ENCODE peak calls at places on chromosomes 5 and 9, in seven cellular contexts. One of them, this sample, is unnamed. For H3K9me3, the result is how much of the 10 kb centered on the place peaks cover.

GRCh38 chr5:141785135-141785534 is 93.1 kb downstream of the PCDH1 start:
- DNase-seq in lower lobe of right lung: no peak
- DNase-seq in lung: peak
- DNase-seq in heart right ventricle: no peak
- DNase-seq in CD8-positive, alpha-beta T cell: no peak
- DNase-seq in heart left ventricle: no peak
- DNase-seq in tibial nerve: no peak
- DNase-seq in this sample: peak

GRCh38 chr9:114405294-114406034 is 17.7 kb upstream of the AKNA start:
- DNase-seq in lower lobe of right lung: peak
- DNase-seq in lung: peak
- DNase-seq in heart right ventricle: peak
- DNase-seq in CD8-positive, alpha-beta T cell: peak
- DNase-seq in heart left ventricle: peak
- DNase-seq in tibial nerve: peak
- DNase-seq in this sample: peak

GRCh38 chr9:37026085-37026935 is 7.8 kb downstream of the PAX5 start:
- DNase-seq in lower lobe of right lung: no peak
- DNase-seq in lung: no peak
- DNase-seq in heart right ventricle: no peak
- DNase-seq in CD8-positive, alpha-beta T cell: no peak
- DNase-seq in heart left ventricle: no peak
- DNase-seq in tibial nerve: no peak
- DNase-seq in this sample: no peak

GRCh38 chr5:135040331-135041144 is 6.5 kb upstream of the PITX1 start:
- DNase-seq in lower lobe of right lung: peak
- DNase-seq in lung: no peak
- DNase-seq in heart right ventricle: no peak
- DNase-seq in CD8-positive, alpha-beta T cell: no peak
- DNase-seq in heart left ventricle: no peak
- DNase-seq in tibial nerve: no peak
- DNase-seq in this sample: no peak

GRCh38 chr9:95874303-95874988 is 1.0 kb upstream of the ERCC6L2 start:
- DNase-seq in lower lobe of right lung: no peak
- DNase-seq in lung: no peak
- DNase-seq in heart right ventricle: no peak
- DNase-seq in CD8-positive, alpha-beta T cell: no peak
- DNase-seq in heart left ventricle: no peak
- DNase-seq in tibial nerve: no peak
- DNase-seq in this sample: no peak

GRCh38 chr5:74625742-74626241 is 14.7 kb downstream of the ENC1 start:
- DNase-seq in lower lobe of right lung: no peak
- DNase-seq in lung: no peak
- DNase-seq in heart right ventricle: no peak
- DNase-seq in CD8-positive, alpha-beta T cell: no peak
- DNase-seq in heart left ventricle: no peak
- DNase-seq in tibial nerve: no peak
- DNase-seq in this sample: no peak

GRCh38 chr5:92248518-92248917 is 865.4 kb upstream of the ARRDC3 start:
- DNase-seq in lower lobe of right lung: no peak
- DNase-seq in lung: no peak
- DNase-seq in heart right ventricle: no peak
- DNase-seq in CD8-positive, alpha-beta T cell: no peak
- DNase-seq in heart left ventricle: no peak
- DNase-seq in tibial nerve: no peak
- DNase-seq in this sample: no peak

GRCh38 chr9:78788101-78788500 is 491.2 kb downstream of the PSAT1 start:
- DNase-seq in lower lobe of right lung: no peak
- DNase-seq in lung: no peak
- DNase-seq in heart right ventricle: no peak
- DNase-seq in CD8-positive, alpha-beta T cell: no peak
- DNase-seq in heart left ventricle: no peak
- DNase-seq in tibial nerve: no peak
- DNase-seq in this sample: no peak

GRCh38 chr5:111194053-111194452 is 30.1 kb upstream of the CAMK4 start:
- DNase-seq in lower lobe of right lung: no peak
- DNase-seq in lung: no peak
- DNase-seq in heart right ventricle: no peak
- DNase-seq in CD8-positive, alpha-beta T cell: no peak
- DNase-seq in heart left ventricle: no peak
- DNase-seq in tibial nerve: no peak
- DNase-seq in this sample: no peak

GRCh38 chr5:143248822-143249579 is 154.5 kb downstream of the NR3C1 start:
- DNase-seq in lower lobe of right lung: no peak
- DNase-seq in lung: no peak
- DNase-seq in heart right ventricle: no peak
- DNase-seq in CD8-positive, alpha-beta T cell: no peak
- DNase-seq in heart left ventricle: no peak
- DNase-seq in tibial nerve: no peak
- DNase-seq in this sample: no peak

GRCh38 chr5:151222054-151222768 is 1.7 kb downstream of the CCDC69 start:
- DNase-seq in lower lobe of right lung: no peak
- DNase-seq in lung: no peak
- DNase-seq in heart right ventricle: no peak
- DNase-seq in CD8-positive, alpha-beta T cell: no peak
- DNase-seq in heart left ventricle: no peak
- DNase-seq in tibial nerve: no peak
- DNase-seq in this sample: no peak

GRCh38 chr5:125486634-125487033 is 740.2 kb upstream of the ZNF608 start:
- DNase-seq in lower lobe of right lung: no peak
- DNase-seq in lung: no peak
- DNase-seq in heart right ventricle: no peak
- DNase-seq in CD8-positive, alpha-beta T cell: no peak
- DNase-seq in heart left ventricle: no peak
- DNase-seq in tibial nerve: no peak
- DNase-seq in this sample: no peak

GRCh38 chr9:111427186-111427585 is 57.0 kb downstream of the ECPAS start:
- DNase-seq in lower lobe of right lung: no peak
- DNase-seq in lung: no peak
- DNase-seq in heart right ventricle: no peak
- DNase-seq in CD8-positive, alpha-beta T cell: no peak
- DNase-seq in heart left ventricle: no peak
- DNase-seq in tibial nerve: no peak
- DNase-seq in this sample: no peak

GRCh38 chr5:32504923-32505596 is 60.5 kb upstream of the ZFR start:
- DNase-seq in lower lobe of right lung: no peak
- DNase-seq in lung: no peak
- DNase-seq in heart right ventricle: peak
- DNase-seq in CD8-positive, alpha-beta T cell: no peak
- DNase-seq in heart left ventricle: peak
- DNase-seq in tibial nerve: peak
- DNase-seq in this sample: peak

GRCh38 chr9:89641980-89642379 is 37.2 kb downstream of the GADD45G start:
- DNase-seq in lower lobe of right lung: no peak
- DNase-seq in lung: no peak
- DNase-seq in heart right ventricle: no peak
- DNase-seq in CD8-positive, alpha-beta T cell: no peak
- DNase-seq in heart left ventricle: no peak
- DNase-seq in tibial nerve: no peak
- DNase-seq in this sample: no peak

GRCh38 chr5:105015098-105015497 is 1452.5 kb upstream of the NUDT12 start:
- DNase-seq in lower lobe of right lung: no peak
- DNase-seq in lung: no peak
- DNase-seq in heart right ventricle: no peak
- DNase-seq in CD8-positive, alpha-beta T cell: no peak
- DNase-seq in heart left ventricle: no peak
- DNase-seq in tibial nerve: no peak
- DNase-seq in this sample: no peak

GRCh38 chr5:131810510-131811249 is 13.9 kb upstream of the FNIP1 start:
- DNase-seq in lower lobe of right lung: no peak
- DNase-seq in lung: no peak
- DNase-seq in heart right ventricle: no peak
- DNase-seq in CD8-positive, alpha-beta T cell: no peak
- DNase-seq in heart left ventricle: no peak
- DNase-seq in tibial nerve: no peak
- DNase-seq in this sample: no peak

GRCh38 chr5:131818001-131818724 is 21.3 kb upstream of the FNIP1 start:
- DNase-seq in lower lobe of right lung: no peak
- DNase-seq in lung: no peak
- DNase-seq in heart right ventricle: no peak
- DNase-seq in CD8-positive, alpha-beta T cell: no peak
- DNase-seq in heart left ventricle: no peak
- DNase-seq in tibial nerve: no peak
- DNase-seq in this sample: no peak

GRCh38 chr5:131812371-131813160 is 15.7 kb upstream of the FNIP1 start:
- DNase-seq in lower lobe of right lung: no peak
- DNase-seq in lung: no peak
- DNase-seq in heart right ventricle: no peak
- DNase-seq in CD8-positive, alpha-beta T cell: no peak
- DNase-seq in heart left ventricle: no peak
- DNase-seq in tibial nerve: no peak
- DNase-seq in this sample: no peak

DNA sequence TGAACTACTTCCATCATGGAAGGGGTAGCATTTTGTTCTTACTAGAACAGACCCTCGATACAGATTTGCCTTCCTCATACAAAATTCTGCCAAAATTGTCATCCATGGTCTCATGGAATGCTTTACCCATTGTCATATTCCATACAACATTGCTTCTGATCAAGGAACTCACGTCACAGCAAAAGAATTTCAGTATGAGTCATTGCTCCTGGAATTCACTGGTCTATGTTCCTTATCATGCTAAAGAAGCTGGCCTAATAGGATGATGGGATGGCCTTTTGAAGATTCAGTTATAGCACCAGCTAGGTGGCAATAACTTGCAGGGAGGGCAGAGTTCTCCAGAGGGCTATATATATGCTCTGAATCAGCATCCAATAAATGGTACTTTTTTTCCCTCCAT is 18.2 kb upstream of the FNIP1 start:
- DNase-seq in lower lobe of right lung: no peak
- DNase-seq in lung: no peak
- DNase-seq in heart right ventricle: no peak
- DNase-seq in CD8-positive, alpha-beta T cell: no peak
- DNase-seq in heart left ventricle: no peak
- DNase-seq in tibial nerve: no peak
- DNase-seq in this sample: no peak
- H3K9me3 ChIP-seq in lower lobe of right lung: under half
- H3K9me3 ChIP-seq in lung: under half
- H3K9me3 ChIP-seq in heart right ventricle: under half
- H3K9me3 ChIP-seq in CD8-positive, alpha-beta T cell: under half
- H3K9me3 ChIP-seq in heart left ventricle: under half
- H3K9me3 ChIP-seq in tibial nerve: under half
- H3K9me3 ChIP-seq in this sample: under half

GRCh38 chr9:137025120-137025966 is 2.7 kb downstream of the ABCA2 start:
- DNase-seq in lower lobe of right lung: no peak
- DNase-seq in lung: no peak
- DNase-seq in heart right ventricle: no peak
- DNase-seq in CD8-positive, alpha-beta T cell: no peak
- DNase-seq in heart left ventricle: no peak
- DNase-seq in tibial nerve: peak
- DNase-seq in this sample: peak
- TF ChIP-seq CTCF in lower lobe of right lung: no peak
- TF ChIP-seq CTCF in lung: no peak
- TF ChIP-seq CTCF in heart right ventricle: no peak
- TF ChIP-seq CTCF in CD8-positive, alpha-beta T cell: no peak
- TF ChIP-seq CTCF in heart left ventricle: no peak
- TF ChIP-seq CTCF in tibial nerve: peak
- TF ChIP-seq CTCF in this sample: no peak

DNA sequence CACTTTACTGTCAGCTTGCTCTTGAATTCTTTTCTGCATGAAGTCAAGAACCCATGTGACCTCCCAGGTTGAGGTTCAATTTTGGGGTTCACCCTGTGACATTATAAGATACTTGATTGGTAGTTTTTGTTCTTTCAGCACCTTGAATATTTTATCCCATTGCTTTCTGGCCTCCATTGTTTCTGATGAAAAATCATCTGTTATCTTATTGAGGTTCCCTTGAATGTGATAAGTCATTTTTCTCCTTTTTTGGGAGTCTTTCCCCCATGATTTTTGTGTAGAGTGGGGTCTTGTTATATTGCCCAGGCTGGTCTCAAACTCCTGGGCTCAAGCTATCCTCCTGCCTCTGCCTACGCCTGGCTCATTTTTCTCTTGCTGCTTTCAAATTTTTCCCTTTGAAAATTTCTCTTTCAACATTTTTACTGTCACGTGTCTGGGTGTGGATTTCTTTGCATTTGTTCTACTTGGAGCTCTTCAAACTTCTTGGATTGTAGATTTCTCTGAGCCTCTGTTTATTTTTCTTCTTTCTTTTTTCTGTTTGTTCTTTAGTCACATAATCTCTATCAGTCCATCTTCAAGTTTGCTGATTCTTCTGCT is 20.8 kb upstream of the SLC44A1 start:
- DNase-seq in lower lobe of right lung: no peak
- DNase-seq in lung: no peak
- DNase-seq in heart right ventricle: no peak
- DNase-seq in CD8-positive, alpha-beta T cell: no peak
- DNase-seq in heart left ventricle: no peak
- DNase-seq in tibial nerve: no peak
- DNase-seq in this sample: no peak
- H3K9me3 ChIP-seq in lower lobe of right lung: under half
- H3K9me3 ChIP-seq in lung: under half
- H3K9me3 ChIP-seq in heart right ventricle: under half
- H3K9me3 ChIP-seq in CD8-positive, alpha-beta T cell: under half
- H3K9me3 ChIP-seq in heart left ventricle: under half
- H3K9me3 ChIP-seq in tibial nerve: under half
- H3K9me3 ChIP-seq in this sample: under half

GRCh38 chr5:154449786-154450185 is 4.0 kb downstream of the SAP30L start:
- DNase-seq in lower lobe of right lung: no peak
- DNase-seq in lung: no peak
- DNase-seq in heart right ventricle: no peak
- DNase-seq in CD8-positive, alpha-beta T cell: no peak
- DNase-seq in heart left ventricle: no peak
- DNase-seq in tibial nerve: no peak
- DNase-seq in this sample: no peak

GRCh38 chr5:154446183-154447073 is 631 bp downstream of the SAP30L start:
- DNase-seq in lower lobe of right lung: peak
- DNase-seq in lung: peak
- DNase-seq in heart right ventricle: peak
- DNase-seq in CD8-positive, alpha-beta T cell: peak
- DNase-seq in heart left ventricle: peak
- DNase-seq in tibial nerve: peak
- DNase-seq in this sample: peak

GRCh38 chr5:154444559-154445421 is 1.0 kb upstream of the SAP30L start:
- DNase-seq in lower lobe of right lung: no peak
- DNase-seq in lung: no peak
- DNase-seq in heart right ventricle: peak
- DNase-seq in CD8-positive, alpha-beta T cell: no peak
- DNase-seq in heart left ventricle: no peak
- DNase-seq in tibial nerve: peak
- DNase-seq in this sample: peak

GRCh38 chr5:154445422-154446182 is at the start of gene SAP30L:
- DNase-seq in lower lobe of right lung: peak
- DNase-seq in lung: peak
- DNase-seq in heart right ventricle: peak
- DNase-seq in CD8-positive, alpha-beta T cell: peak
- DNase-seq in heart left ventricle: peak
- DNase-seq in tibial nerve: peak
- DNase-seq in this sample: peak

DNA sequence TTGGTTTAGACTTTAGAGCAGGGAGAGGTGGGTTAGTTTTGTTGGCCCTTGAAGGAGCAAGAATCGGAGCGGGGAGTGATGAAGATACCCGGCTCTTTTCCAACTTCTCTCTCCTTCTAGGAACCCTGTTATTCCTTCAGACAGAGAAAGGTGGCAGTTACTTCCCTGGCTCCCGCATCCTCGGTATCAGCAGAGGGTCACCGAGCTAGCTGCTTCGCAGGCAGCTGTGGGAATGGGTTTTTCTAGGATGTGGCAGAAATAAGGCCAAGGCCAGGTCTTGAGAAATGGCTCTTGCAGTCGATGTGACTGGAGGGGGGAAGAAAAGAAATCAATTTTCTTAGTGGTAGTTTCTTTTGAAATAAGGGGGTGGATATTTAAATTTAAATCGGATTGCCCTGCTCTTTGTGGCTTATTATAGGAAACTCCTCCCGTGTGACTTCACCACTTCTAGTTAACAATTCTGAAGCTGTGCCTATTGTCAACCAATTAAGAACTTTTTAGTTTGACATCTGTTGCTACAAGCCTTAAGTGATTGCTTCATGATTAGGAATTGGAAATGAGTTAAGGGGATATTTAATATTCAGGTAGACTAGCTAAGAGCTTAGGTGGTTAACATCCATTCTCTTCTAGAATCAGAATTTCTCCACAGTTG is 1.4 kb downstream of the SAP30L start:
- DNase-seq in lower lobe of right lung: no peak
- DNase-seq in lung: no peak
- DNase-seq in heart right ventricle: no peak
- DNase-seq in CD8-positive, alpha-beta T cell: no peak
- DNase-seq in heart left ventricle: no peak
- DNase-seq in tibial nerve: no peak
- DNase-seq in this sample: no peak
- TF ChIP-seq CTCF in lower lobe of right lung: no peak
- TF ChIP-seq CTCF in lung: no peak
- TF ChIP-seq CTCF in heart right ventricle: no peak
- TF ChIP-seq CTCF in CD8-positive, alpha-beta T cell: no peak
- TF ChIP-seq CTCF in heart left ventricle: no peak
- TF ChIP-seq CTCF in tibial nerve: no peak
- TF ChIP-seq CTCF in this sample: no peak